ENCODE peak calls at places on chromosomes 5 and 9, in six cellular contexts. One of them, this sample, is unnamed.

GRCh38 chr9:70409800-70410199 is 4.7 kb downstream of the KLF9 start:
- DNase-seq in astrocyte of the spinal cord: no peak
- DNase-seq in mucosa of descending colon: no peak
- DNase-seq in K562: no peak
- DNase-seq in GM12865: no peak
- DNase-seq in fibroblast of lung: peak
- DNase-seq in this sample: peak

GRCh38 chr5:97529354-97529753 is 346.3 kb upstream of the RIOK2 start:
- DNase-seq in astrocyte of the spinal cord: peak
- DNase-seq in mucosa of descending colon: no peak
- DNase-seq in K562: no peak
- DNase-seq in GM12865: no peak
- DNase-seq in fibroblast of lung: no peak
- DNase-seq in this sample: peak

GRCh38 chr9:71806916-71807315 is 38.6 kb upstream of the CEMIP2 start:
- DNase-seq in astrocyte of the spinal cord: peak
- DNase-seq in mucosa of descending colon: peak
- DNase-seq in K562: peak
- DNase-seq in GM12865: peak
- DNase-seq in fibroblast of lung: peak
- DNase-seq in this sample: peak

GRCh38 chr5:180090769-180091546 is 19.4 kb upstream of the RNF130 start:
- DNase-seq in astrocyte of the spinal cord: peak
- DNase-seq in mucosa of descending colon: peak
- DNase-seq in K562: no peak
- DNase-seq in GM12865: no peak
- DNase-seq in fibroblast of lung: peak
- DNase-seq in this sample: peak

GRCh38 chr9:94941211-94941875 is 214.8 kb downstream of the AOPEP start:
- DNase-seq in astrocyte of the spinal cord: no peak
- DNase-seq in mucosa of descending colon: peak
- DNase-seq in K562: no peak
- DNase-seq in GM12865: no peak
- DNase-seq in fibroblast of lung: no peak
- DNase-seq in this sample: peak

GRCh38 chr5:407801-408268 is 35.1 kb upstream of the EXOC3 start:
- DNase-seq in astrocyte of the spinal cord: no peak
- DNase-seq in mucosa of descending colon: no peak
- DNase-seq in K562: no peak
- DNase-seq in GM12865: no peak
- DNase-seq in fibroblast of lung: no peak
- DNase-seq in this sample: no peak

GRCh38 chr5:179762079-179762780 is 29.6 kb downstream of the MAML1 start:
- DNase-seq in astrocyte of the spinal cord: no peak
- DNase-seq in mucosa of descending colon: peak
- DNase-seq in K562: peak
- DNase-seq in GM12865: peak
- DNase-seq in fibroblast of lung: no peak
- DNase-seq in this sample: peak

GRCh38 chr9:135300346-135301141 is 179.0 kb upstream of the PPP1R26 start:
- DNase-seq in astrocyte of the spinal cord: no peak
- DNase-seq in mucosa of descending colon: no peak
- DNase-seq in K562: no peak
- DNase-seq in GM12865: no peak
- DNase-seq in fibroblast of lung: no peak
- DNase-seq in this sample: no peak

GRCh38 chr9:89919171-89919681 is 314.4 kb downstream of the GADD45G start:
- DNase-seq in astrocyte of the spinal cord: no peak
- DNase-seq in mucosa of descending colon: peak
- DNase-seq in K562: no peak
- DNase-seq in GM12865: peak
- DNase-seq in fibroblast of lung: no peak
- DNase-seq in this sample: no peak

GRCh38 chr5:79258801-79259200 is 22.9 kb downstream of the JMY start:
- DNase-seq in astrocyte of the spinal cord: no peak
- DNase-seq in mucosa of descending colon: no peak
- DNase-seq in K562: no peak
- DNase-seq in GM12865: no peak
- DNase-seq in fibroblast of lung: no peak
- DNase-seq in this sample: no peak

GRCh38 chr5:141363952-141364660 is at the start of gene PCDHGA5:
- DNase-seq in astrocyte of the spinal cord: no peak
- DNase-seq in mucosa of descending colon: no peak
- DNase-seq in K562: no peak
- DNase-seq in GM12865: no peak
- DNase-seq in fibroblast of lung: peak
- DNase-seq in this sample: peak

GRCh38 chr5:177473461-177473991 is at the start of gene DBN1:
- DNase-seq in astrocyte of the spinal cord: peak
- DNase-seq in mucosa of descending colon: no peak
- DNase-seq in K562: peak
- DNase-seq in GM12865: no peak
- DNase-seq in fibroblast of lung: no peak
- DNase-seq in this sample: peak

GRCh38 chr5:14714706-14715105 is 50.2 kb downstream of the OTULIN start:
- DNase-seq in astrocyte of the spinal cord: no peak
- DNase-seq in mucosa of descending colon: no peak
- DNase-seq in K562: no peak
- DNase-seq in GM12865: no peak
- DNase-seq in fibroblast of lung: no peak
- DNase-seq in this sample: no peak

GRCh38 chr5:138461343-138462125 is 3.7 kb upstream of the EGR1 start:
- DNase-seq in astrocyte of the spinal cord: peak
- DNase-seq in mucosa of descending colon: no peak
- DNase-seq in K562: no peak
- DNase-seq in GM12865: no peak
- DNase-seq in fibroblast of lung: peak
- DNase-seq in this sample: peak

GRCh38 chr5:39194466-39195136 is 24.8 kb downstream of the FYB1 start:
- DNase-seq in astrocyte of the spinal cord: peak
- DNase-seq in mucosa of descending colon: no peak
- DNase-seq in K562: peak
- DNase-seq in GM12865: no peak
- DNase-seq in fibroblast of lung: peak
- DNase-seq in this sample: peak

GRCh38 chr9:111356567-111357244 is 26.7 kb upstream of the OR2K2 start:
- DNase-seq in astrocyte of the spinal cord: peak
- DNase-seq in mucosa of descending colon: no peak
- DNase-seq in K562: no peak
- DNase-seq in GM12865: peak
- DNase-seq in fibroblast of lung: peak
- DNase-seq in this sample: peak

GRCh38 chr9:73667749-73668148 is 516.1 kb downstream of the ANXA1 start:
- DNase-seq in astrocyte of the spinal cord: no peak
- DNase-seq in mucosa of descending colon: no peak
- DNase-seq in K562: no peak
- DNase-seq in GM12865: peak
- DNase-seq in fibroblast of lung: no peak
- DNase-seq in this sample: peak

GRCh38 chr9:101465330-101465915 is 29.8 kb upstream of the ALDOB start:
- DNase-seq in astrocyte of the spinal cord: peak
- DNase-seq in mucosa of descending colon: peak
- DNase-seq in K562: peak
- DNase-seq in GM12865: peak
- DNase-seq in fibroblast of lung: peak
- DNase-seq in this sample: peak

GRCh38 chr5:88886756-88887741 is 4.1 kb upstream of the MEF2C start:
- DNase-seq in astrocyte of the spinal cord: no peak
- DNase-seq in mucosa of descending colon: no peak
- DNase-seq in K562: no peak
- DNase-seq in GM12865: peak
- DNase-seq in fibroblast of lung: no peak
- DNase-seq in this sample: no peak

GRCh38 chr9:122053546-122053945 is 39.6 kb downstream of the TTLL11 start:
- DNase-seq in astrocyte of the spinal cord: no peak
- DNase-seq in mucosa of descending colon: peak
- DNase-seq in K562: no peak
- DNase-seq in GM12865: no peak
- DNase-seq in fibroblast of lung: no peak
- DNase-seq in this sample: no peak

GRCh38 chr9:128634651-128635262 is 21.9 kb downstream of the DYNC2I2 start:
- DNase-seq in astrocyte of the spinal cord: no peak
- DNase-seq in mucosa of descending colon: no peak
- DNase-seq in K562: no peak
- DNase-seq in GM12865: no peak
- DNase-seq in fibroblast of lung: no peak
- DNase-seq in this sample: no peak
- H3K4me3 ChIP-seq in astrocyte of the spinal cord: no peak
- H3K4me3 ChIP-seq in mucosa of descending colon: no peak
- H3K4me3 ChIP-seq in K562: no peak
- H3K4me3 ChIP-seq in GM12865: no peak
- H3K4me3 ChIP-seq in fibroblast of lung: no peak
- H3K4me3 ChIP-seq in this sample: no peak

DNA sequence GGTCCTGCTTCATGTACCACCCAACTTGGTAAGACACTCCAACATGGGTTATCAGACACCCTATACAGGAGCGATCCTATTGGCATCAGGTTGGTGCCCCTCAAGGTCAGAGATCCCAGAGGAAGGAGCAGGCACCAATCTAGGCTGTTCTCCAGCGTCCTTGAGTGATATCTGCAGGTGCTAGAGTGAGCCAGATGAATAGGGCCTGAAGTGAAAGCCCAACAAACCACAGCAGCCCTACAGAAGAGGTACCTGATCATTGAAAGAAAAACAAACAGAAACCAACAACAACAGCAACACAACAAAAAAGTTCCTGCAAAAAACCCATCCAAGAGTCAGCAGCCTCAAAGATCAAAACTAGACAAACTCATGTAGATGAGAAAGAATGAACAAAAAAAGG is 584.8 kb downstream of the HINT1 start:
- DNase-seq in astrocyte of the spinal cord: no peak
- DNase-seq in mucosa of descending colon: no peak
- DNase-seq in K562: no peak
- DNase-seq in GM12865: no peak
- DNase-seq in fibroblast of lung: no peak
- DNase-seq in this sample: no peak
- TF ChIP-seq CTCF in astrocyte of the spinal cord: no peak
- TF ChIP-seq CTCF in mucosa of descending colon: no peak
- TF ChIP-seq CTCF in K562: no peak
- TF ChIP-seq CTCF in GM12865: no peak
- TF ChIP-seq CTCF in fibroblast of lung: no peak
- TF ChIP-seq CTCF in this sample: no peak

GRCh38 chr9:133351908-133352634 is 4.1 kb downstream of the RPL7A start:
- DNase-seq in astrocyte of the spinal cord: peak
- DNase-seq in mucosa of descending colon: peak
- DNase-seq in K562: peak
- DNase-seq in GM12865: peak
- DNase-seq in fibroblast of lung: peak
- DNase-seq in this sample: peak

GRCh38 chr9:133347985-133348762 is at the start of the genes MED22 and RPL7A:
- DNase-seq in astrocyte of the spinal cord: peak
- DNase-seq in mucosa of descending colon: peak
- DNase-seq in K562: peak
- DNase-seq in GM12865: peak
- DNase-seq in fibroblast of lung: peak
- DNase-seq in this sample: peak

GRCh38 chr9:133348763-133349573 is 950 bp downstream of the RPL7A start:
- DNase-seq in astrocyte of the spinal cord: no peak
- DNase-seq in mucosa of descending colon: no peak
- DNase-seq in K562: no peak
- DNase-seq in GM12865: no peak
- DNase-seq in fibroblast of lung: no peak
- DNase-seq in this sample: no peak

GRCh38 chr9:133351526-133351907 is 3.5 kb downstream of the RPL7A start:
- DNase-seq in astrocyte of the spinal cord: no peak
- DNase-seq in mucosa of descending colon: no peak
- DNase-seq in K562: no peak
- DNase-seq in GM12865: no peak
- DNase-seq in fibroblast of lung: no peak
- DNase-seq in this sample: peak

DNA sequence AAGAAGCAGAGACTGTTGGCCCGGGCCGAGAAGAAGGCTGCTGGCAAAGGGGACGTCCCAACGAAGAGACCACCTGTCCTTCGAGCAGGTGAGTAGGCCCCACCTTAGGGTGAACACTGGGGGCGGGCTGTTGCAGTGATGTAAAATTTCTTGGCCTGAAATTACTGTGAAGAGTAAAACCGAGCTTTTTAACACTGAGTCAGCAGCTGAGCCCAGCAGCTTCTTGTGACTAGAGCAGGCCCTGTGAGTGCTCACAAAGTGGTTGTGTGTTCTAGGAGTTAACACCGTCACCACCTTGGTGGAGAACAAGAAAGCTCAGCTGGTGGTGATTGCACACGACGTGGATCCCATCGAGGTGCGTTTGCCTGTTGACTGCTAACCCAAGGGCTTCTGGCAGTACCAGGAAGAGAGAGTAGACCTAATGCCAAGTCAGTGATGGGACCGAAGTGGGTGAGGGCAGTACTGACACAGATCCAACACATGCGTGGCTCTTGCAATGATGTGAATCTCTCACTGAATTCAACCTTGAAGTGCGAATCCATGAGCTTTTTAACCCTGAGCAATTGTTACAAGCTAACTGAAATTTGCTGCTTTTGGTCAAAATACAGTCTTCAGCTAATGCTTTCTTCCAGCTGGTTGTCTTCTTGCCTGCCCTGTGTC is 2.1 kb downstream of the RPL7A start:
- DNase-seq in astrocyte of the spinal cord: no peak
- DNase-seq in mucosa of descending colon: no peak
- DNase-seq in K562: no peak
- DNase-seq in GM12865: no peak
- DNase-seq in fibroblast of lung: no peak
- DNase-seq in this sample: no peak
- H3K4me3 ChIP-seq in astrocyte of the spinal cord: peak
- H3K4me3 ChIP-seq in mucosa of descending colon: no peak
- H3K4me3 ChIP-seq in K562: peak
- H3K4me3 ChIP-seq in GM12865: peak
- H3K4me3 ChIP-seq in fibroblast of lung: no peak
- H3K4me3 ChIP-seq in this sample: peak

DNA sequence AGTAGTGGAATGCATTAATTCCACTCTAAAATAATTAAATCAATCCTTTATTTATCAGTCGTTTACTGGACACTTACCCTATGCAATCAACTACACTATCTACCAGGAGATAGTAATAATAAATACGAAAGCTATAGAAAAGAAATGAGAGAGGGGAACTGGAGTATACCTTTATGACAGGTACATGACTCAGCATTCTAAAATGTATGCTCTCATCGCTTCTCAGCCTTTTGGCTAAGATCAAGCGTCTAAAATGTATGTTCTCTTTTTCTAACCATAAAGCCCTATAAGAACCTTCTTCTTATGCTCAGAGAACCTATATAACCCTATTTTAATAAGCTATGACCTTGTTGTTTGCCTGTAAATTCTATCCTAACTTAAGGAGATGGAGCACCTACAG is 753.9 kb upstream of the DMAC1 start:
- DNase-seq in astrocyte of the spinal cord: no peak
- DNase-seq in mucosa of descending colon: no peak
- DNase-seq in K562: no peak
- DNase-seq in GM12865: no peak
- DNase-seq in fibroblast of lung: no peak
- DNase-seq in this sample: no peak
- TF ChIP-seq CTCF in astrocyte of the spinal cord: no peak
- TF ChIP-seq CTCF in mucosa of descending colon: no peak
- TF ChIP-seq CTCF in K562: no peak
- TF ChIP-seq CTCF in GM12865: no peak
- TF ChIP-seq CTCF in fibroblast of lung: no peak
- TF ChIP-seq CTCF in this sample: no peak

This sample was measured in fibroblast of mammary gland.